ENCODE peak calls at places on chromosomes 4 and X, in ten cellular contexts. T is stomach, F is MCF 10A, H is fibroblast of pulmonary artery, K is glutamatergic neuron, P is mammary epithelial cell, N is bronchial epithelial cell, D is dorsolateral prefrontal cortex, Y is coronary artery, C is upper lobe of left lung. Q is an unnamed sample.

GRCh38 chr4:33494150-33494549 is 2750.2 kb downstream of the ARAP2 start:
- DNase-seq in P (no peak), C (no peak), T (no peak), N (peak), Y (no peak), K (no peak), H (peak), F (peak), D (no peak), Q (peak)

GRCh38 chr4:80362578-80363181 is 27.1 kb downstream of the CFAP299 start:
- DNase-seq in F (peak), P (peak), C (no peak), N (peak), T (no peak), Y (no peak), D (no peak), K (peak), H (peak), Q (peak)

GRCh38 chrX:12360389-12360788 is 222.1 kb downstream of the FRMPD4 start:
- DNase-seq in N (peak), F (peak), K (no peak), T (no peak), C (no peak), Y (no peak), P (peak), H (peak), D (no peak), Q (peak)

GRCh38 chr4:154314248-154314647 is 177.4 kb downstream of the DCHS2 start:
- DNase-seq in H (peak), D (no peak), N (peak), P (no peak), C (no peak), K (no peak), Y (no peak), T (no peak), F (peak), Q (peak)

GRCh38 chrX:65534450-65535292 is at the start of gene LAS1L:
- DNase-seq in H (peak), C (peak), Y (peak), F (peak), P (peak), N (peak), T (peak), D (peak), K (peak), Q (peak)

GRCh38 chr4:139763205-139763604 is 97.6 kb downstream of the MGST2 start:
- DNase-seq in F (no peak), K (peak), T (no peak), Y (no peak), N (no peak), H (no peak), D (peak), P (no peak), C (no peak), Q (no peak)

GRCh38 chr4:7487464-7487863 is 52.7 kb upstream of the PSAPL1 start:
- DNase-seq in F (no peak), C (no peak), K (no peak), D (no peak), Y (no peak), H (no peak), P (no peak), N (no peak), T (no peak), Q (no peak)

GRCh38 chr4:100983426-100983825 is 363.9 kb downstream of the PPP3CA start:
- DNase-seq in C (no peak), H (no peak), T (no peak), N (no peak), Y (no peak), K (no peak), D (no peak), P (no peak), F (no peak), Q (no peak)

GRCh38 chr4:139278956-139279722 is 886 bp downstream of the MGARP start:
- DNase-seq in D (no peak), C (peak), H (peak), N (no peak), K (peak), T (no peak), F (no peak), Y (no peak), P (no peak), Q (peak)

GRCh38 chr4:24477919-24478318 is 106.4 kb downstream of the DHX15 start:
- DNase-seq in K (peak), P (no peak), N (no peak), Y (no peak), H (peak), T (no peak), C (no peak), D (no peak), F (peak), Q (peak)

GRCh38 chr4:136400829-136401228 is 1131.5 kb downstream of the PCDH18 start:
- DNase-seq in H (no peak), T (no peak), K (no peak), Y (no peak), F (no peak), C (no peak), N (no peak), P (no peak), D (no peak), Q (no peak)
- TF ChIP-seq CTCF in H (no peak), T (no peak), K (no peak), Y (no peak), F (no peak), C (no peak), N (no peak), P (no peak), D (no peak), Q (no peak)

GRCh38 chrX:80290834-80291233 is 129.4 kb upstream of the TENT5D start:
- DNase-seq in F (no peak), H (no peak), Y (no peak), D (no peak), C (no peak), P (no peak), N (no peak), T (no peak), K (no peak), Q (no peak)

GRCh38 chrX:80282535-80282934 is 137.7 kb upstream of the TENT5D start:
- DNase-seq in K (no peak), N (no peak), H (no peak), F (no peak), Y (no peak), C (no peak), P (no peak), T (no peak), D (no peak), Q (no peak)

DNA sequence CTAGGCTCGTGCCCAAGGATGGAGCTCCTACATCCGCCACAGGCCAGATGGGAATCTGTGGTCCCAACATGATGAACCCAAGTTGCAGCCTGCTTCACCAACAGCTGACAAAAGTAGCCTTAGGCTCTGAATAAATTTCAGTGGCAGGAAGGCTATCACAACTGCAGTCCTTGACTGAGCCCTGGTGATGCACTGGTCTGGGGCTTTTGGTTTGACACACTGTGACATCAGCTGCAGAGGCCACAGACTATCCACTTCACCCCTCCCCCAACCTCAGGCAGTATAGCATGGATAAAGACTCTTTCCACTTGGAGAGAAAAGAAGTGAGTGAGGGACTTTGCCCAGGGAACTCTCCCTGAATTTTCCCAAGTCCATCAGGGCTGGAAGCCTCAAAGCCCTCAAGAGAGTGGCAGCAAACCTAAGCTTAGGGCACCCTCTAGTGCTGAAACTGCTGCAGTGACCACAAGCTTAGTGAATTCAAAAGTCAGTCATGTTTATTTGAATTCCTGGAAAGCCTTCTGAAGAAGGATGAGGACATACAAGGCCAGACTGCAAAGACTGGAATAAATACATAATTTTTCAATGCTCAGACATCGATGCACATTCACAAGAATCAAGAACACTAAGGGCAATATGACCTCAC is 135.0 kb upstream of the TENT5D start:
- DNase-seq in P (peak), C (no peak), F (peak), Y (no peak), H (peak), D (no peak), T (no peak), K (peak), N (peak), Q (peak)
- TF ChIP-seq CTCF in P (peak), C (no peak), F (peak), Y (no peak), H (peak), D (peak), T (no peak), K (no peak), N (peak), Q (peak)

GRCh38 chr4:158586881-158587280 is 65.2 kb downstream of the RXFP1 start:
- DNase-seq in C (no peak), K (no peak), Y (no peak), N (no peak), T (no peak), F (no peak), H (no peak), P (no peak), D (no peak), Q (no peak)

GRCh38 chr4:158580064-158580463 is 58.4 kb downstream of the RXFP1 start:
- DNase-seq in F (no peak), D (no peak), C (no peak), H (no peak), N (no peak), Y (no peak), T (no peak), K (no peak), P (no peak), Q (no peak)

GRCh38 chr4:158578476-158578875 is 56.8 kb downstream of the RXFP1 start:
- DNase-seq in T (no peak), C (no peak), Y (no peak), D (no peak), F (peak), H (peak), K (no peak), N (peak), P (peak), Q (peak)

DNA sequence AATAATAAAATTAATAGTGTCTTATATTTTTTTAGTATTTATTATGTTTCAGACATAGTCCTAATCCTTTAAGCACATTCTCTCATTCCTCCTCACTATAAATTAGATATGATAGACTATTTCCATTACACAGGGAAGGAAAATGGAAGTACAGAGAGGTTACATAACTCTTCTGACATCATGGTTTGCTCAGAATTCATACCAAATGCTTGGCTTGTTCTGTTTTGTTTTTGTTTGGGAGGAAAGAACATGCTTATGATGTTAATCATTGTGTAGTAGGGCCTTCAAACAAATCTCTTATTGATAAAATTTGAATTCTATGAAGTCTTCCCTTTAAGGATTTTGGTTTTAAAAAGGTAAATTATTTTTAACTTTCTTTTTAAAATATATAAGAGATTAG is 59.5 kb downstream of the RXFP1 start:
- DNase-seq in K (no peak), N (peak), T (no peak), P (peak), F (peak), D (no peak), H (peak), Y (no peak), C (no peak), Q (peak)
- TF ChIP-seq CTCF in K (no peak), N (no peak), T (no peak), P (no peak), F (no peak), D (no peak), H (no peak), Y (no peak), C (no peak), Q (no peak)

GRCh38 chrX:70434914-70435586 is 9.6 kb upstream of the DLG3 start:
- DNase-seq in Y (no peak), D (peak), N (no peak), F (peak), T (peak), P (no peak), C (no peak), H (peak), K (no peak), Q (peak)

GRCh38 chrX:70434352-70434866 is 10.2 kb upstream of the DLG3 start:
- DNase-seq in N (peak), T (peak), Y (peak), D (peak), P (peak), K (peak), C (peak), H (peak), F (peak), Q (peak)

GRCh38 chrX:70432936-70433847 is 10.1 kb downstream of the GDPD2 start:
- DNase-seq in D (no peak), F (no peak), T (no peak), Y (no peak), C (no peak), P (no peak), K (no peak), H (no peak), N (no peak), Q (no peak)

GRCh38 chrX:70436380-70436779 is 8.3 kb upstream of the DLG3 start:
- DNase-seq in N (no peak), F (no peak), C (no peak), T (no peak), H (no peak), K (peak), D (peak), P (no peak), Y (no peak), Q (no peak)

DNA sequence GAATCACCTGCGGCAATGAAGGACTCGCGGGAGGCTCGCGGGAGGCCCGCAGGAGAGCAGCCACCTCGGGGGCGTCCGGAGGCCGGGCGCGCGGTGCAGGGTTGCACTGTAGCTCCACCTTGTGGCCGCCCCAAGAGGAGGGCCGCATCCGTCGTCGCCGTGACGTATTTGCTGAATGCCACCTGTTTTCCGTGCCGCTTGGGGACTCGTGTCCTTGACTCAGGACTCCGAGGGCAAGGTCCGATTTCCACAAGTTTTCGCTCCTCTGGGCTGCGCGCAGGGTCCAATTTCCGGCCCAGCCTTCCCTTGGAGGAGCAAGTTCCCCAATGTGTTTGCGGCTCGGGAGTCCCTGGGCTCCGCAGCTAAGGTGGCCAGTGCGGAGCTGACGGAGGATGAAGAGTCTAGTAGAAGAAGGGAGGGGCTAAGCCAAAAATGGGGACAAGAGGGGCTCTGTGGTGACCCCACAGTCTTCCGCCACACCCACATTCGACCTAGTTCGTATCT is 10.7 kb upstream of the DLG3 start:
- DNase-seq in H (peak), P (peak), K (peak), N (peak), F (peak), D (peak), C (peak), Y (no peak), T (peak), Q (peak)
- TF ChIP-seq CTCF in H (peak), P (peak), K (peak), N (peak), F (peak), D (peak), C (peak), Y (peak), T (peak), Q (peak)

DNA sequence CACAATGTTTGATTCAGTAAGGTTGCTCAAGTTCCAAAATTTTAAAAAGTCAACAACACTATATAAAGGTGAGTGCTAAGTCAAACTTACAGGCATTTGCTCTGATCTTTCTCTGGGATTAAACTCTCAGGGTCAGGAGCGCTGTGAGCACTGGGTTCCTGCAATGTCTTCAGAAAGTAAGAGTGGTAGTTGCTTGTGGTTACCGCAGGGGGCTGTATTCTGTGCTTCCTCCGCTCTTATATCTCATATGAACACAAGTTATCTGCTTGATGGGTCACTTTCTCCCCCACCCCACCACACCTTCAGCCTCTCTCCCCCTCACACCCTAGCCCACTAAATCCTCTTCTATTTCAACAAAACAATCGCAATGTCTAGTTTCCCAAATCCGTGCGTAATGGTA is 116.4 kb upstream of the IGSF1 start:
- DNase-seq in N (no peak), T (no peak), H (no peak), F (peak), C (no peak), K (no peak), P (no peak), Y (no peak), D (no peak), Q (peak)
- TF ChIP-seq CTCF in N (no peak), T (no peak), H (no peak), F (peak), C (no peak), K (no peak), P (no peak), Y (no peak), D (no peak), Q (peak)

GRCh38 chrX:40539214-40540142 is 41.3 kb upstream of the ATP6AP2 start:
- DNase-seq in N (peak), P (peak), Y (no peak), T (no peak), K (peak), C (no peak), F (peak), D (no peak), H (peak), Q (peak)
- TF ChIP-seq CTCF in N (no peak), P (peak), Y (no peak), T (no peak), K (no peak), C (no peak), F (no peak), D (no peak), H (no peak), Q (peak)

GRCh38 chrX:115549008-115549407 is 12.0 kb upstream of the PLS3 start:
- DNase-seq in Y (no peak), P (no peak), T (no peak), C (no peak), N (no peak), K (no peak), F (no peak), H (no peak), D (no peak), Q (no peak)

GRCh38 chrX:115553171-115553570 is 7.8 kb upstream of the PLS3 start:
- DNase-seq in T (no peak), C (no peak), F (no peak), D (no peak), K (no peak), H (no peak), N (no peak), P (no peak), Y (no peak), Q (no peak)

DNA sequence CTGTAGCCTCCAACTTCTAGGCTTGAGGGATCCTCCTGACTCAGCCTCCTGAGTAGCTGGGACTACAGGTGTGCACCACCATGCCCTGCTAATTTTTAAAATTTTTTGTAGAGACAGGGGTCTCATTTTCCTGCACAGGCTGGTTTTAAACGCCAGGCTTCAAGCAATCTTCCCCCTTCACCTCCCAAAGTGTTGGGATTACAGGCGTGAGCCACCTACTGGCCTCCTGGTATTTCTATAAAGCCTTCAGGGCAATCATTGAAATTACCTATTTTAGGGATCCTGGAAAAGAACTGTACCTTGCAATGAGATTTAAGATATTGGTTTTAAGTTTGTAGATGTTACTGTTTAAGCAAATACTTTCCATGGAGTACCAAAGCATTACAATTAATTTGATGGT is 13.5 kb upstream of the PLS3 start:
- DNase-seq in N (no peak), T (no peak), K (no peak), Y (no peak), H (no peak), F (no peak), D (no peak), P (no peak), C (no peak), Q (no peak)
- TF ChIP-seq CTCF in N (no peak), T (no peak), K (no peak), Y (no peak), H (no peak), F (peak), D (no peak), P (peak), C (no peak), Q (peak)